ENCODE peak calls at places on chromosomes 2 and 18, in four cellular contexts. M, U, I and G are unnamed samples.

GRCh38 chr2:199019898-199020507 is 437.7 kb downstream of the SATB2 start:
- DNase-seq in M (no peak), U (peak), I (no peak), G (no peak)

GRCh38 chr18:57141208-57142129 is 5.4 kb upstream of the BOD1L2 start:
- DNase-seq in M (no peak), U (no peak), I (no peak), G (no peak)

GRCh38 chr2:100391735-100392515 is 25.5 kb downstream of the CHST10 start:
- DNase-seq in M (peak), U (no peak), I (no peak), G (no peak)

GRCh38 chr18:35172451-35173035 is 68.3 kb upstream of the ZNF397 start:
- DNase-seq in M (no peak), U (no peak), I (no peak), G (no peak)

GRCh38 chr2:34549710-34550345 is 950.7 kb upstream of the FAM98A start:
- DNase-seq in M (no peak), U (no peak), I (no peak), G (no peak)

GRCh38 chr18:74450626-74451025 is 6.5 kb downstream of the DIPK1C start:
- DNase-seq in M (peak), U (no peak), I (no peak), G (no peak)

GRCh38 chr2:36967236-36967876 is 1.0 kb upstream of the STRN start:
- DNase-seq in M (no peak), U (no peak), I (no peak), G (no peak)

GRCh38 chr2:127559454-127559853 is 24.0 kb downstream of the MYO7B start:
- DNase-seq in M (no peak), U (no peak), I (no peak), G (no peak)

GRCh38 chr2:40204268-40204667 is 247.6 kb downstream of the SLC8A1 start:
- DNase-seq in M (no peak), U (no peak), I (no peak), G (no peak)

GRCh38 chr2:195818521-195818920 is 161.5 kb downstream of the SLC39A10 start:
- DNase-seq in M (no peak), U (no peak), I (no peak), G (no peak)

GRCh38 chr18:7567487-7568425 is 640 bp downstream of the PTPRM start:
- DNase-seq in M (no peak), U (peak), I (no peak), G (no peak)

GRCh38 chr2:72990695-72991438 is 73.5 kb downstream of the EMX1 start:
- DNase-seq in M (no peak), U (no peak), I (no peak), G (no peak)

GRCh38 chr2:65991332-65991731 is 443.6 kb upstream of the MEIS1 start:
- DNase-seq in M (no peak), U (peak), I (no peak), G (no peak)

GRCh38 chr2:238131761-238132462 is 6.6 kb upstream of the KLHL30 start:
- DNase-seq in M (no peak), U (no peak), I (no peak), G (no peak)

GRCh38 chr2:70674636-70675430 is 93.2 kb downstream of the ADD2 start:
- DNase-seq in M (no peak), U (no peak), I (no peak), G (no peak)

GRCh38 chr2:174846941-174847938 is 83.0 kb upstream of the CHRNA1 start:
- DNase-seq in M (peak), U (peak), I (no peak), G (no peak)

GRCh38 chr2:55111570-55112228 is 61.4 kb upstream of the RTN4 start:
- DNase-seq in M (peak), U (peak), I (no peak), G (no peak)

GRCh38 chr2:1855150-1855549 is 110.8 kb upstream of the PXDN start:
- DNase-seq in M (no peak), U (peak), I (no peak), G (no peak)

GRCh38 chr2:207768168-207768890 is 1.4 kb downstream of the FZD5 start:
- DNase-seq in M (no peak), U (peak), I (no peak), G (peak)

GRCh38 chr2:120805590-120805989 is 69.9 kb downstream of the GLI2 start:
- DNase-seq in M (no peak), U (no peak), I (no peak), G (no peak)

GRCh38 chr2:218436992-218437391 is 18.1 kb downstream of the VIL1 start:
- DNase-seq in M (no peak), U (no peak), I (no peak), G (no peak)

GRCh38 chr18:62763101-62763521 is 47.8 kb downstream of the PHLPP1 start:
- DNase-seq in M (no peak), U (no peak), I (no peak), G (no peak)

GRCh38 chr2:236572482-236572881 is 2.9 kb downstream of the ACKR3 start:
- DNase-seq in M (no peak), U (peak), I (no peak), G (no peak)

GRCh38 chr2:19038096-19039015 is 320.1 kb downstream of the OSR1 start:
- DNase-seq in M (no peak), U (no peak), I (no peak), G (no peak)

GRCh38 chr18:8895987-8896619 is 190.7 kb downstream of the MTCL1 start:
- DNase-seq in M (no peak), U (no peak), I (no peak), G (no peak)

GRCh38 chr2:48674933-48675332 is 57.3 kb downstream of the GTF2A1L start:
- DNase-seq in M (no peak), U (no peak), I (no peak), G (no peak)

GRCh38 chr2:128441341-128442052 is 122.8 kb upstream of the HS6ST1 start:
- DNase-seq in M (no peak), U (no peak), I (no peak), G (no peak)

GRCh38 chr18:28657836-28658410 is 481.0 kb upstream of the CDH2 start:
- DNase-seq in M (no peak), U (no peak), I (no peak), G (no peak)

GRCh38 chr2:239285071-239285931 is 115.5 kb downstream of the HDAC4 start:
- DNase-seq in M (no peak), U (no peak), I (no peak), G (no peak)

GRCh38 chr2:174331731-174332606 is 2.8 kb upstream of the SP9 start:
- DNase-seq in M (no peak), U (peak), I (no peak), G (no peak)

GRCh38 chr2:152342259-152343046 is 7.5 kb downstream of the FMNL2 start:
- DNase-seq in M (no peak), U (no peak), I (no peak), G (no peak)

GRCh38 chr2:72994991-72995380 is 76.5 kb downstream of the SFXN5 start:
- DNase-seq in M (no peak), U (no peak), I (no peak), G (no peak)

GRCh38 chr2:170258382-170258781 is 80.4 kb downstream of the MYO3B start:
- DNase-seq in M (no peak), U (no peak), I (no peak), G (no peak)

GRCh38 chr2:223970343-223971128 is 13.3 kb downstream of the MRPL44 start:
- DNase-seq in M (peak), U (peak), I (peak), G (peak)